ENCODE peak calls at places on chromosomes 4 and X, in nine cellular contexts. One of them, this sample, is unnamed.

GRCh38 chr4:151573945-151574344 is 165.0 kb downstream of the FHIP1A start:
- DNase-seq in body of pancreas: no peak
- DNase-seq in HCT116: no peak
- DNase-seq in A549: no peak
- DNase-seq in suprapubic skin: no peak
- DNase-seq in esophagus muscularis mucosa: no peak
- DNase-seq in heart left ventricle: no peak
- DNase-seq in stomach: peak
- DNase-seq in right lobe of liver: no peak
- DNase-seq in this sample: no peak

GRCh38 chr4:1978226-1978625 is 30.5 kb downstream of the NELFA start:
- DNase-seq in esophagus muscularis mucosa: no peak
- DNase-seq in stomach: no peak
- DNase-seq in right lobe of liver: no peak
- DNase-seq in A549: no peak
- DNase-seq in body of pancreas: no peak
- DNase-seq in suprapubic skin: peak
- DNase-seq in HCT116: no peak
- DNase-seq in heart left ventricle: no peak
- DNase-seq in this sample: no peak

GRCh38 chr4:174717788-174718187 is 111.3 kb downstream of the GLRA3 start:
- DNase-seq in right lobe of liver: no peak
- DNase-seq in HCT116: no peak
- DNase-seq in A549: no peak
- DNase-seq in stomach: no peak
- DNase-seq in heart left ventricle: no peak
- DNase-seq in body of pancreas: no peak
- DNase-seq in esophagus muscularis mucosa: no peak
- DNase-seq in suprapubic skin: no peak
- DNase-seq in this sample: no peak

GRCh38 chr4:114146947-114147618 is 167.6 kb upstream of the ARSJ start:
- DNase-seq in right lobe of liver: no peak
- DNase-seq in A549: no peak
- DNase-seq in heart left ventricle: no peak
- DNase-seq in body of pancreas: no peak
- DNase-seq in suprapubic skin: no peak
- DNase-seq in stomach: no peak
- DNase-seq in esophagus muscularis mucosa: no peak
- DNase-seq in HCT116: no peak
- DNase-seq in this sample: no peak

GRCh38 chr4:170374770-170375169 is 285.0 kb upstream of the AADAT start:
- DNase-seq in A549: peak
- DNase-seq in body of pancreas: no peak
- DNase-seq in esophagus muscularis mucosa: no peak
- DNase-seq in stomach: no peak
- DNase-seq in heart left ventricle: no peak
- DNase-seq in right lobe of liver: no peak
- DNase-seq in HCT116: peak
- DNase-seq in suprapubic skin: no peak
- DNase-seq in this sample: no peak

GRCh38 chr4:141569141-141569540 is 67.2 kb upstream of the IL15 start:
- DNase-seq in suprapubic skin: no peak
- DNase-seq in heart left ventricle: no peak
- DNase-seq in right lobe of liver: no peak
- DNase-seq in A549: no peak
- DNase-seq in HCT116: no peak
- DNase-seq in body of pancreas: no peak
- DNase-seq in esophagus muscularis mucosa: no peak
- DNase-seq in stomach: no peak
- DNase-seq in this sample: no peak

GRCh38 chrX:105375816-105376215 is 155.3 kb upstream of the TEX13A start:
- DNase-seq in suprapubic skin: no peak
- DNase-seq in esophagus muscularis mucosa: no peak
- DNase-seq in heart left ventricle: no peak
- DNase-seq in A549: no peak
- DNase-seq in stomach: no peak
- DNase-seq in body of pancreas: no peak
- DNase-seq in right lobe of liver: no peak
- DNase-seq in HCT116: no peak
- DNase-seq in this sample: no peak

GRCh38 chrX:39836802-39837420 is 260.8 kb downstream of the BCOR start:
- DNase-seq in stomach: no peak
- DNase-seq in heart left ventricle: no peak
- DNase-seq in A549: no peak
- DNase-seq in HCT116: no peak
- DNase-seq in suprapubic skin: no peak
- DNase-seq in right lobe of liver: no peak
- DNase-seq in body of pancreas: no peak
- DNase-seq in esophagus muscularis mucosa: no peak
- DNase-seq in this sample: no peak

GRCh38 chrX:24100713-24101112 is 46.0 kb downstream of the EIF2S3 start:
- DNase-seq in stomach: no peak
- DNase-seq in heart left ventricle: no peak
- DNase-seq in suprapubic skin: no peak
- DNase-seq in right lobe of liver: no peak
- DNase-seq in A549: no peak
- DNase-seq in body of pancreas: no peak
- DNase-seq in HCT116: no peak
- DNase-seq in esophagus muscularis mucosa: no peak
- DNase-seq in this sample: no peak

GRCh38 chr4:145882594-145882993 is 56.0 kb downstream of the ZNF827 start:
- DNase-seq in stomach: no peak
- DNase-seq in HCT116: no peak
- DNase-seq in right lobe of liver: no peak
- DNase-seq in suprapubic skin: no peak
- DNase-seq in A549: no peak
- DNase-seq in esophagus muscularis mucosa: no peak
- DNase-seq in heart left ventricle: no peak
- DNase-seq in body of pancreas: no peak
- DNase-seq in this sample: no peak

GRCh38 chr4:68344049-68344448 is 5.8 kb downstream of the YTHDC1 start:
- DNase-seq in stomach: no peak
- DNase-seq in suprapubic skin: no peak
- DNase-seq in A549: no peak
- DNase-seq in heart left ventricle: no peak
- DNase-seq in esophagus muscularis mucosa: no peak
- DNase-seq in right lobe of liver: no peak
- DNase-seq in HCT116: no peak
- DNase-seq in body of pancreas: no peak
- DNase-seq in this sample: no peak

GRCh38 chrX:118571829-118572228 is 76.2 kb downstream of the DOCK11 start:
- DNase-seq in esophagus muscularis mucosa: no peak
- DNase-seq in heart left ventricle: no peak
- DNase-seq in suprapubic skin: no peak
- DNase-seq in body of pancreas: no peak
- DNase-seq in stomach: no peak
- DNase-seq in HCT116: no peak
- DNase-seq in right lobe of liver: no peak
- DNase-seq in A549: no peak
- DNase-seq in this sample: no peak

GRCh38 chr4:87075876-87076275 is 141.1 kb downstream of the AFF1 start:
- DNase-seq in HCT116: no peak
- DNase-seq in heart left ventricle: no peak
- DNase-seq in right lobe of liver: no peak
- DNase-seq in A549: no peak
- DNase-seq in body of pancreas: no peak
- DNase-seq in esophagus muscularis mucosa: no peak
- DNase-seq in suprapubic skin: no peak
- DNase-seq in stomach: no peak
- DNase-seq in this sample: no peak

GRCh38 chr4:164926301-164926700 is 49.3 kb downstream of the APELA start:
- DNase-seq in body of pancreas: no peak
- DNase-seq in suprapubic skin: no peak
- DNase-seq in A549: no peak
- DNase-seq in esophagus muscularis mucosa: no peak
- DNase-seq in right lobe of liver: no peak
- DNase-seq in HCT116: no peak
- DNase-seq in stomach: no peak
- DNase-seq in heart left ventricle: no peak
- DNase-seq in this sample: no peak

GRCh38 chr4:119300072-119300387 is 21.9 kb downstream of the FABP2 start:
- DNase-seq in esophagus muscularis mucosa: peak
- DNase-seq in suprapubic skin: no peak
- DNase-seq in stomach: peak
- DNase-seq in heart left ventricle: peak
- DNase-seq in HCT116: no peak
- DNase-seq in body of pancreas: peak
- DNase-seq in right lobe of liver: peak
- DNase-seq in A549: peak
- DNase-seq in this sample: peak

GRCh38 chrX:18360867-18361266 is 6.4 kb upstream of the SCML2 start:
- DNase-seq in right lobe of liver: no peak
- DNase-seq in stomach: no peak
- DNase-seq in A549: no peak
- DNase-seq in suprapubic skin: no peak
- DNase-seq in HCT116: no peak
- DNase-seq in heart left ventricle: no peak
- DNase-seq in esophagus muscularis mucosa: no peak
- DNase-seq in body of pancreas: no peak
- DNase-seq in this sample: no peak

GRCh38 chr4:41487868-41488267 is 50.1 kb upstream of the LIMCH1 start:
- DNase-seq in stomach: no peak
- DNase-seq in A549: no peak
- DNase-seq in esophagus muscularis mucosa: no peak
- DNase-seq in right lobe of liver: no peak
- DNase-seq in HCT116: no peak
- DNase-seq in suprapubic skin: no peak
- DNase-seq in body of pancreas: no peak
- DNase-seq in heart left ventricle: no peak
- DNase-seq in this sample: no peak

GRCh38 chr4:176775326-176775725 is 17.4 kb downstream of the VEGFC start:
- DNase-seq in HCT116: no peak
- DNase-seq in stomach: no peak
- DNase-seq in body of pancreas: no peak
- DNase-seq in A549: no peak
- DNase-seq in esophagus muscularis mucosa: no peak
- DNase-seq in heart left ventricle: no peak
- DNase-seq in right lobe of liver: no peak
- DNase-seq in suprapubic skin: no peak
- DNase-seq in this sample: no peak

GRCh38 chr4:176774852-176775251 is 17.9 kb downstream of the VEGFC start:
- DNase-seq in esophagus muscularis mucosa: no peak
- DNase-seq in body of pancreas: no peak
- DNase-seq in right lobe of liver: no peak
- DNase-seq in heart left ventricle: no peak
- DNase-seq in suprapubic skin: no peak
- DNase-seq in A549: no peak
- DNase-seq in stomach: no peak
- DNase-seq in HCT116: no peak
- DNase-seq in this sample: no peak

GRCh38 chr4:176767183-176767582 is 25.5 kb downstream of the VEGFC start:
- DNase-seq in suprapubic skin: no peak
- DNase-seq in HCT116: no peak
- DNase-seq in heart left ventricle: no peak
- DNase-seq in stomach: no peak
- DNase-seq in body of pancreas: no peak
- DNase-seq in esophagus muscularis mucosa: no peak
- DNase-seq in A549: no peak
- DNase-seq in right lobe of liver: no peak
- DNase-seq in this sample: no peak

DNA sequence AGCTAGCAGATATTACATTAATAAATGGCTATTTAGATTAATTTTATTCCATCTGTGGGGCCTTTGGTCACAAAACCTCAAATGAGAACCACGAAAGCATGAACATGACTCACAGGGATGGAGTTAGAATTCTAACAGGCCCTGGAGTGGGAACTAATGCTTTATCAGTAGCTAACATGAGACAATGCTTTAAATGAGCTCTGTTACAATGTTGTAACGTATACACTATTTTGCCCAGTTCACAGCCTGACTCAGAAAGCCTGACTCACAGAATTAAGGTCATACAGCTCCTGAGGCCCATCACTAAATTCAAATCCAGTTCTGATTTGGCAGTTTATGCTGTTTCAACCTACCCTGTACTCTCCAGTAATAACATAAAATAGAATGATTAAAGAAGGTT is 23.2 kb downstream of the VEGFC start:
- DNase-seq in body of pancreas: no peak
- DNase-seq in stomach: no peak
- DNase-seq in esophagus muscularis mucosa: no peak
- DNase-seq in suprapubic skin: no peak
- DNase-seq in HCT116: no peak
- DNase-seq in A549: no peak
- DNase-seq in heart left ventricle: no peak
- DNase-seq in right lobe of liver: no peak
- DNase-seq in this sample: no peak
- H3K27ac ChIP-seq in body of pancreas: no peak
- H3K27ac ChIP-seq in stomach: no peak
- H3K27ac ChIP-seq in esophagus muscularis mucosa: no peak
- H3K27ac ChIP-seq in suprapubic skin: no peak
- H3K27ac ChIP-seq in HCT116: no peak
- H3K27ac ChIP-seq in A549: peak
- H3K27ac ChIP-seq in heart left ventricle: no peak
- H3K27ac ChIP-seq in right lobe of liver: no peak
- H3K27ac ChIP-seq in this sample: no peak

GRCh38 chrX:47658684-47659515 is at the start of gene UXT:
- DNase-seq in body of pancreas: peak
- DNase-seq in right lobe of liver: peak
- DNase-seq in suprapubic skin: peak
- DNase-seq in esophagus muscularis mucosa: peak
- DNase-seq in stomach: peak
- DNase-seq in A549: peak
- DNase-seq in HCT116: peak
- DNase-seq in heart left ventricle: peak
- DNase-seq in this sample: peak
- TF ChIP-seq POLR2A in body of pancreas: peak
- TF ChIP-seq POLR2A in right lobe of liver: peak
- TF ChIP-seq POLR2A in suprapubic skin: no peak
- TF ChIP-seq POLR2A in esophagus muscularis mucosa: peak
- TF ChIP-seq POLR2A in stomach: no peak
- TF ChIP-seq POLR2A in A549: no peak
- TF ChIP-seq POLR2A in HCT116: peak
- TF ChIP-seq POLR2A in heart left ventricle: peak
- TF ChIP-seq POLR2A in this sample: peak

GRCh38 chrX:29299689-29300088 is 712.4 kb downstream of the IL1RAPL1 start:
- DNase-seq in esophagus muscularis mucosa: no peak
- DNase-seq in body of pancreas: no peak
- DNase-seq in heart left ventricle: no peak
- DNase-seq in HCT116: peak
- DNase-seq in right lobe of liver: no peak
- DNase-seq in A549: no peak
- DNase-seq in stomach: no peak
- DNase-seq in suprapubic skin: no peak
- DNase-seq in this sample: no peak
- H3K27ac ChIP-seq in esophagus muscularis mucosa: no peak
- H3K27ac ChIP-seq in body of pancreas: no peak
- H3K27ac ChIP-seq in heart left ventricle: no peak
- H3K27ac ChIP-seq in HCT116: no peak
- H3K27ac ChIP-seq in right lobe of liver: no peak
- H3K27ac ChIP-seq in A549: no peak
- H3K27ac ChIP-seq in stomach: no peak
- H3K27ac ChIP-seq in suprapubic skin: no peak
- H3K27ac ChIP-seq in this sample: no peak

DNA sequence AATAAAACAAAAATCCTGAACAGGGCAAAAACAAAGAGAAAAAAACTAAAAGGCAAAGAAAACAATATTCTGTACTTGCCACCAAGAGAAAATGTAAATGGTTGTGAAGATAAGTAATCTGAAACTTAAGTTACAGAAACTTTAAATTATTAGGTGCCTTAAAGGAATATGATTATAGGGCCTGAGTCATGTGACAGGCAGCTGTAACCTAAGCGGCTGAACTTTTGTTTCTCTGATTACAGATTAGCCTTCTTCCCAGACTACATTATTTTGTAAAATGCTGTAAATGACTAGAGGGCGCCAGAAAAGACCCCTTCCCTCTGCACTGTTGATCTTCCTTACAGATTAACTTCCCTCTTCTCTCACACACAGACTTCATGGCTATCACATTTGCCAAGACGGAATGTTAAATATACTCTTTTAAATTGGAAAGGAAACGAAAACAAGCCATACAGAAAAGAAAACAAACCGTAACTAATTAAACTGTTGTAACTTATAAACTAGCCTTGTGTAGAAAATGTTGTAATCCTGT is 96.6 kb downstream of the EVC2 start:
- DNase-seq in right lobe of liver: no peak
- DNase-seq in stomach: no peak
- DNase-seq in A549: no peak
- DNase-seq in body of pancreas: no peak
- DNase-seq in heart left ventricle: no peak
- DNase-seq in esophagus muscularis mucosa: no peak
- DNase-seq in HCT116: no peak
- DNase-seq in suprapubic skin: no peak
- DNase-seq in this sample: no peak
- TF ChIP-seq POLR2A in right lobe of liver: no peak
- TF ChIP-seq POLR2A in stomach: no peak
- TF ChIP-seq POLR2A in A549: no peak
- TF ChIP-seq POLR2A in body of pancreas: no peak
- TF ChIP-seq POLR2A in heart left ventricle: no peak
- TF ChIP-seq POLR2A in esophagus muscularis mucosa: no peak
- TF ChIP-seq POLR2A in HCT116: no peak
- TF ChIP-seq POLR2A in suprapubic skin: no peak
- TF ChIP-seq POLR2A in this sample: no peak